ENCODE peak calls at places on chromosomes 16 and 17, in five cellular contexts. One of them, this sample, is unnamed.

GRCh38 chr16:27450836-27451341 is 48.9 kb downstream of the IL21R start:
- DNase-seq in heart left ventricle: peak
- DNase-seq in cardiac fibroblast: peak
- DNase-seq in K562: no peak
- DNase-seq in endodermal cell: no peak
- DNase-seq in this sample: no peak

GRCh38 chr17:14510136-14510535 is 209.3 kb downstream of the HS3ST3B1 start:
- DNase-seq in heart left ventricle: no peak
- DNase-seq in cardiac fibroblast: no peak
- DNase-seq in endodermal cell: no peak
- DNase-seq in K562: no peak
- DNase-seq in this sample: no peak

GRCh38 chr16:526181-527014 is 1.1 kb upstream of the CAPN15 start:
- DNase-seq in cardiac fibroblast: peak
- DNase-seq in K562: peak
- DNase-seq in endodermal cell: peak
- DNase-seq in heart left ventricle: peak
- DNase-seq in this sample: no peak

GRCh38 chr16:785563-786535 is 2.3 kb downstream of the RPUSD1 start:
- DNase-seq in heart left ventricle: peak
- DNase-seq in K562: peak
- DNase-seq in cardiac fibroblast: peak
- DNase-seq in endodermal cell: peak
- DNase-seq in this sample: no peak

GRCh38 chr17:14919049-14919545 is 346.0 kb downstream of the PMP22 start:
- DNase-seq in cardiac fibroblast: no peak
- DNase-seq in heart left ventricle: no peak
- DNase-seq in endodermal cell: peak
- DNase-seq in K562: no peak
- DNase-seq in this sample: no peak

GRCh38 chr16:77457046-77457445 is 22.2 kb upstream of the ADAMTS18 start:
- DNase-seq in cardiac fibroblast: peak
- DNase-seq in heart left ventricle: no peak
- DNase-seq in K562: no peak
- DNase-seq in endodermal cell: no peak
- DNase-seq in this sample: no peak

GRCh38 chr17:20063665-20064648 is 54.8 kb downstream of the SPECC1 start:
- DNase-seq in heart left ventricle: peak
- DNase-seq in endodermal cell: no peak
- DNase-seq in K562: no peak
- DNase-seq in cardiac fibroblast: peak
- DNase-seq in this sample: peak

GRCh38 chr16:75035410-75035968 is 36.7 kb downstream of the ZNRF1 start:
- DNase-seq in endodermal cell: no peak
- DNase-seq in heart left ventricle: no peak
- DNase-seq in K562: no peak
- DNase-seq in cardiac fibroblast: no peak
- DNase-seq in this sample: no peak

GRCh38 chr16:69482410-69482951 is 58.1 kb downstream of the CYB5B start:
- DNase-seq in K562: no peak
- DNase-seq in endodermal cell: peak
- DNase-seq in cardiac fibroblast: peak
- DNase-seq in heart left ventricle: peak
- DNase-seq in this sample: no peak

GRCh38 chr16:75385507-75386152 is 47.7 kb downstream of the CFDP1 start:
- DNase-seq in endodermal cell: no peak
- DNase-seq in K562: peak
- DNase-seq in cardiac fibroblast: peak
- DNase-seq in heart left ventricle: no peak
- DNase-seq in this sample: peak

GRCh38 chr16:82773018-82773417 is 146.2 kb downstream of the CDH13 start:
- DNase-seq in heart left ventricle: no peak
- DNase-seq in cardiac fibroblast: no peak
- DNase-seq in endodermal cell: no peak
- DNase-seq in K562: no peak
- DNase-seq in this sample: no peak

GRCh38 chr17:83136931-83137330 is 57.5 kb downstream of the METRNL start:
- DNase-seq in heart left ventricle: no peak
- DNase-seq in endodermal cell: no peak
- DNase-seq in K562: no peak
- DNase-seq in cardiac fibroblast: no peak
- DNase-seq in this sample: no peak

GRCh38 chr16:86810062-86810461 is 231.7 kb downstream of the FOXL1 start:
- DNase-seq in heart left ventricle: no peak
- DNase-seq in cardiac fibroblast: no peak
- DNase-seq in endodermal cell: no peak
- DNase-seq in K562: no peak
- DNase-seq in this sample: no peak

GRCh38 chr16:11245988-11246387 is 10.0 kb downstream of the SOCS1 start:
- DNase-seq in endodermal cell: no peak
- DNase-seq in K562: no peak
- DNase-seq in cardiac fibroblast: no peak
- DNase-seq in heart left ventricle: no peak
- DNase-seq in this sample: no peak

GRCh38 chr17:58618336-58618735 is 73.5 kb downstream of the TEX14 start:
- DNase-seq in heart left ventricle: no peak
- DNase-seq in endodermal cell: no peak
- DNase-seq in cardiac fibroblast: no peak
- DNase-seq in K562: no peak
- DNase-seq in this sample: no peak

GRCh38 chr17:15392326-15392739 is 50.9 kb upstream of the TEKT3 start:
- DNase-seq in K562: no peak
- DNase-seq in cardiac fibroblast: peak
- DNase-seq in heart left ventricle: no peak
- DNase-seq in endodermal cell: no peak
- DNase-seq in this sample: no peak

GRCh38 chr17:44331249-44331760 is 6.7 kb upstream of the SLC25A39 start:
- DNase-seq in cardiac fibroblast: peak
- DNase-seq in heart left ventricle: peak
- DNase-seq in endodermal cell: peak
- DNase-seq in K562: peak
- DNase-seq in this sample: no peak

GRCh38 chr17:75774471-75774987 is 9.5 kb upstream of the GALK1 start:
- DNase-seq in heart left ventricle: no peak
- DNase-seq in K562: no peak
- DNase-seq in endodermal cell: no peak
- DNase-seq in cardiac fibroblast: peak
- DNase-seq in this sample: no peak

GRCh38 chr17:66787914-66788313 is 47.0 kb upstream of the CACNG5 start:
- DNase-seq in cardiac fibroblast: no peak
- DNase-seq in K562: no peak
- DNase-seq in heart left ventricle: no peak
- DNase-seq in endodermal cell: no peak
- DNase-seq in this sample: no peak

GRCh38 chr16:10541396-10541795 is 39.0 kb downstream of the EMP2 start:
- DNase-seq in K562: no peak
- DNase-seq in heart left ventricle: no peak
- DNase-seq in cardiac fibroblast: no peak
- DNase-seq in endodermal cell: no peak
- DNase-seq in this sample: no peak

GRCh38 chr17:78974635-78975591 is 4.8 kb downstream of the LGALS3BP start:
- DNase-seq in endodermal cell: peak
- DNase-seq in cardiac fibroblast: peak
- DNase-seq in K562: peak
- DNase-seq in heart left ventricle: no peak
- DNase-seq in this sample: no peak

GRCh38 chr16:2857451-2858244 is at the start of gene PRSS22:
- DNase-seq in K562: no peak
- DNase-seq in heart left ventricle: no peak
- DNase-seq in endodermal cell: peak
- DNase-seq in cardiac fibroblast: no peak
- DNase-seq in this sample: no peak

GRCh38 chr17:78990349-78991016 is 10.8 kb upstream of the LGALS3BP start:
- DNase-seq in endodermal cell: no peak
- DNase-seq in cardiac fibroblast: no peak
- DNase-seq in K562: no peak
- DNase-seq in heart left ventricle: no peak
- DNase-seq in this sample: no peak

GRCh38 chr17:73508057-73508930 is 136.0 kb downstream of the SDK2 start:
- DNase-seq in K562: no peak
- DNase-seq in cardiac fibroblast: no peak
- DNase-seq in endodermal cell: no peak
- DNase-seq in heart left ventricle: no peak
- DNase-seq in this sample: no peak

GRCh38 chr17:2058521-2059124 is 3.7 kb downstream of the HIC1 start:
- DNase-seq in endodermal cell: peak
- DNase-seq in cardiac fibroblast: peak
- DNase-seq in heart left ventricle: peak
- DNase-seq in K562: no peak
- DNase-seq in this sample: no peak

GRCh38 chr16:77869997-77870813 is 81.8 kb downstream of the VAT1L start:
- DNase-seq in K562: no peak
- DNase-seq in endodermal cell: no peak
- DNase-seq in cardiac fibroblast: no peak
- DNase-seq in heart left ventricle: no peak
- DNase-seq in this sample: no peak

GRCh38 chr17:17774009-17774881 is 62.5 kb downstream of the SREBF1 start:
- DNase-seq in endodermal cell: no peak
- DNase-seq in cardiac fibroblast: peak
- DNase-seq in heart left ventricle: no peak
- DNase-seq in K562: no peak
- DNase-seq in this sample: peak

GRCh38 chr16:8720967-8721692 is 46.7 kb downstream of the ABAT start:
- DNase-seq in K562: no peak
- DNase-seq in endodermal cell: no peak
- DNase-seq in heart left ventricle: no peak
- DNase-seq in cardiac fibroblast: no peak
- DNase-seq in this sample: no peak

GRCh38 chr17:39769974-39770587 is 32.3 kb downstream of the GRB7 start:
- DNase-seq in K562: no peak
- DNase-seq in endodermal cell: peak
- DNase-seq in heart left ventricle: no peak
- DNase-seq in cardiac fibroblast: peak
- DNase-seq in this sample: no peak

GRCh38 chr17:83146347-83146746 is 66.9 kb downstream of the METRNL start:
- DNase-seq in heart left ventricle: no peak
- DNase-seq in K562: no peak
- DNase-seq in cardiac fibroblast: no peak
- DNase-seq in endodermal cell: no peak
- DNase-seq in this sample: no peak

GRCh38 chr17:50361561-50362480 is 11.2 kb downstream of the MRPL27 start:
- DNase-seq in heart left ventricle: no peak
- DNase-seq in K562: peak
- DNase-seq in cardiac fibroblast: peak
- DNase-seq in endodermal cell: peak
- DNase-seq in this sample: peak
- TF ChIP-seq CTCF in heart left ventricle: peak
- TF ChIP-seq CTCF in K562: peak
- TF ChIP-seq CTCF in cardiac fibroblast: peak
- TF ChIP-seq CTCF in endodermal cell: peak
- TF ChIP-seq CTCF in this sample: peak

DNA sequence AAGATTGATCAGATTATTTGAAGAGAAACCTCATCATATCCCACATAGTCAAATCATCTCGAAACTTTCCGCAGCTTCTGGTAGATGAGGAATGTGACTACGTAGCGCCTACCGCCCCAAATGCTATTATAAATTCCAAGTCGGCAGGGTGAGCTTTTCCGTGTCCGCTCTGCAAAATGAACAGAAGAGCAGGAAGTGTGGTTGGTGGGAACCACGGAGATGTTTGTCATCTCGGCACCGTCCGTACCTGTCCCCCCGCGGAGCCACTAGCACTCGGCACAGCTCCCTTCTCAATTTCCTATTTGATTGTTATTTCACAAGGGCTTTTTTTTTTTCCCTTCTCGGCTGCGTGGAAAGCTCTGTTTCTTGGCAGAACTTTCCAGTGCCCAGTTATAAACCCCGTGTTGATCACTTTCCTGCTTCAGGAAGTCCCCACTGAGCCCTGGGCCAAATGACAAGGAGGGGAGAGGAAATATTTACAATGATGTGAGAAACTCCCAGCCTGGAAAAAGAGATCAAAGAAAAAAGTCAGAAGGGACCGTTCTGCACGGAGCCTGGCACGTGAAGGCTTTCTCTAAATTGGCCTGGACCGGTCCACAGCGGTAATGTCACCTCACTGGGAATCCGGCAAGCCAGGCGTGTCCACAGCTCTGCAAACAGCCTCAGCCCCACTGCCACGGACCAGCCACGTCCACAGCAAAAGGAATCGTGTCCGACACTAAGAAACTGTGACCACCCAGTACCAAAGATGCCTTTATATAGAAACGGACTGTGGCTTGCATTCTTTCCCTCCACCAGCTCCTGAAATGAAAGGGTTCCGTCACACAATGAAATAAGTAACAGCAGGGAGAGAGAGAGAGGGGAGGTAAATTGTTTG is 65.0 kb downstream of the MRM3 start:
- DNase-seq in endodermal cell: no peak
- DNase-seq in K562: no peak
- DNase-seq in cardiac fibroblast: no peak
- DNase-seq in heart left ventricle: no peak
- DNase-seq in this sample: no peak
- H3K4me3 ChIP-seq in endodermal cell: no peak
- H3K4me3 ChIP-seq in K562: no peak
- H3K4me3 ChIP-seq in cardiac fibroblast: no peak
- H3K4me3 ChIP-seq in heart left ventricle: peak
- H3K4me3 ChIP-seq in this sample: peak

GRCh38 chr16:67342616-67343015 is 16.0 kb downstream of the LRRC36 start:
- DNase-seq in endodermal cell: no peak
- DNase-seq in cardiac fibroblast: no peak
- DNase-seq in heart left ventricle: no peak
- DNase-seq in K562: no peak
- DNase-seq in this sample: no peak

GRCh38 chr16:67341250-67341649 is 14.6 kb downstream of the LRRC36 start:
- DNase-seq in K562: no peak
- DNase-seq in endodermal cell: no peak
- DNase-seq in cardiac fibroblast: no peak
- DNase-seq in heart left ventricle: no peak
- DNase-seq in this sample: no peak

GRCh38 chr16:67336646-67337045 is 10.0 kb downstream of the LRRC36 start:
- DNase-seq in heart left ventricle: no peak
- DNase-seq in endodermal cell: no peak
- DNase-seq in K562: no peak
- DNase-seq in cardiac fibroblast: peak
- DNase-seq in this sample: no peak

GRCh38 chr16:67336111-67336510 is 9.5 kb downstream of the LRRC36 start:
- DNase-seq in endodermal cell: no peak
- DNase-seq in cardiac fibroblast: no peak
- DNase-seq in K562: no peak
- DNase-seq in heart left ventricle: no peak
- DNase-seq in this sample: no peak

DNA sequence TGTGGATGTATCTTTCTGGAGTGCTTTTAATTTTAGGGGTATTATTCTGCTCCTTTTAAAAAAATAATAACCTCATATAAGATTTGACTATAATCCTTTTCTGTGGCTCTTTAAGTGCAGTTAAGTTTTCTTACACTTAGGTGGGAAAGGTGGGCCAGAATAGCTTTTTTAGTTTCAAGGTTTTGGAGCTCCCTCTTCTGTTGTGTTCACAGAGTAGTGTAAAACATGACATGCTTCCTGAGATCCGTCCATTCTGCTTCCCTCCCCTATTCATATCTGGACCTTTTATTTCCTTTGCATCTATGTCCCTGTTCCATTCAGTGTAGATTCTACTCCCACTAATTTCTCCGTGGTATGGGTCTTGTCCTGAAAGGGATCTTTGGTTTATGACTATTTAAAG is 12.8 kb downstream of the LRRC36 start:
- DNase-seq in K562: peak
- DNase-seq in cardiac fibroblast: peak
- DNase-seq in heart left ventricle: no peak
- DNase-seq in endodermal cell: no peak
- DNase-seq in this sample: no peak
- TF ChIP-seq CTCF in K562: peak
- TF ChIP-seq CTCF in cardiac fibroblast: peak
- TF ChIP-seq CTCF in heart left ventricle: no peak
- TF ChIP-seq CTCF in endodermal cell: peak
- TF ChIP-seq CTCF in this sample: peak

GRCh38 chr17:77288115-77288619 is 147.4 kb downstream of the SEC14L1 start:
- DNase-seq in heart left ventricle: no peak
- DNase-seq in endodermal cell: peak
- DNase-seq in K562: no peak
- DNase-seq in cardiac fibroblast: no peak
- DNase-seq in this sample: no peak
- H3K4me3 ChIP-seq in heart left ventricle: no peak
- H3K4me3 ChIP-seq in endodermal cell: no peak
- H3K4me3 ChIP-seq in K562: no peak
- H3K4me3 ChIP-seq in cardiac fibroblast: no peak
- H3K4me3 ChIP-seq in this sample: peak

This sample was measured in epithelial cell of proximal tubule.